ENCODE peak calls at places on chromosomes 4 and X, in eight cellular contexts. N, U, W, L, R, Z, I and H are unnamed samples.

GRCh38 chrX:154435171-154435733 is 1.7 kb upstream of the GDI1 start:
- DNase-seq in I (no peak), L (no peak), W (no peak), Z (no peak), N (no peak), U (no peak), R (no peak), H (no peak)

GRCh38 chr4:7719354-7720174 is 220.1 kb downstream of the AFAP1 start:
- DNase-seq in I (peak; percentile 38), N (peak; percentile 72), U (no peak), Z (peak; percentile 33), W (peak; percentile 26), R (peak; percentile 40), L (peak; percentile 49), H (peak; percentile 89)

GRCh38 chr4:2296621-2297601 is 35.0 kb upstream of the MXD4 start:
- DNase-seq in N (no peak), U (no peak), I (no peak), Z (no peak), W (peak; percentile 37), L (no peak), R (no peak), H (peak; percentile 40)

GRCh38 chrX:70421618-70422017 is 1.5 kb upstream of the GDPD2 start:
- DNase-seq in W (peak; percentile 19), N (no peak), Z (no peak), L (no peak), R (no peak), U (no peak), I (no peak), H (no peak)

GRCh38 chrX:96432647-96433046 is 252.0 kb upstream of the DIAPH2 start:
- DNase-seq in U (no peak), W (no peak), R (no peak), L (peak; percentile 76), I (peak; percentile 52), N (no peak), Z (no peak), H (no peak)

GRCh38 chr4:112170451-112170993 is 25.3 kb downstream of the FAM241A start:
- DNase-seq in I (peak; percentile 96), Z (no peak), U (peak; percentile 55), L (peak; percentile 92), N (peak; percentile 17), R (no peak), W (no peak), H (no peak)

GRCh38 chr4:127809173-127809800 is 27.2 kb downstream of the HSPA4L start:
- DNase-seq in L (peak; percentile 61), R (no peak), N (no peak), Z (no peak), U (no peak), I (peak; percentile 18), W (no peak), H (no peak)

GRCh38 chrX:48698306-48698705 is 1.8 kb downstream of the SUV39H1 start:
- DNase-seq in R (no peak), U (no peak), N (no peak), L (no peak), I (no peak), Z (no peak), W (no peak), H (no peak)

GRCh38 chrX:44874481-44875184 is 1.6 kb downstream of the KDM6A start:
- DNase-seq in U (no peak), I (peak; percentile 36), L (peak; percentile 27), R (no peak), Z (peak; percentile 24), W (peak; percentile 13), N (peak; percentile 11), H (peak; percentile 13)

GRCh38 chrX:87896057-87896456 is 378.5 kb downstream of the KLHL4 start:
- DNase-seq in N (no peak), R (no peak), U (no peak), I (no peak), Z (no peak), W (no peak), L (no peak), H (no peak)

GRCh38 chrX:40039887-40040286 is 57.9 kb downstream of the BCOR start:
- DNase-seq in U (no peak), I (no peak), Z (no peak), W (no peak), L (no peak), N (no peak), R (no peak), H (no peak)

GRCh38 chr4:123696712-123697111 is 300.1 kb downstream of the SPRY1 start:
- DNase-seq in I (no peak), R (no peak), W (no peak), L (no peak), Z (no peak), U (no peak), N (no peak), H (no peak)

GRCh38 chr4:90546114-90546513 is 418.9 kb downstream of the CCSER1 start:
- DNase-seq in L (no peak), R (no peak), W (no peak), U (no peak), Z (no peak), I (no peak), N (peak; percentile 4), H (no peak)

GRCh38 chr4:151250706-151251105 is 26.3 kb upstream of the PRSS48 start:
- DNase-seq in L (no peak), W (no peak), I (no peak), Z (no peak), U (no peak), R (no peak), N (no peak), H (no peak)